ENCODE peak calls at places on chromosomes 12 and 14, in ten cellular contexts. One of them, this sample, is unnamed.

GRCh38 chr12:100955139-100955538 is 160.6 kb downstream of the ANO4 start:
- DNase-seq in GM06990: no peak
- DNase-seq in NCI-H2081: no peak
- DNase-seq in stimulated activated CD8-positive, alpha-beta memory T cell treated with anti-CD3 and anti-CD28 coated beads, Interleukin-12 subunit alpha, Interleukin-12 subunit beta, amount 100 ng/mL, for 4 hours: no peak
- DNase-seq in H54: peak; percentile 13
- DNase-seq in ovary: peak; percentile 26
- DNase-seq in activated CD8-positive, alpha-beta memory T cell treated with anti-CD3 and anti-CD28 coated beads for 48 hours: no peak
- DNase-seq in activated CD4-positive, alpha-beta T cell treated with anti-CD3 and anti-CD28 coated beads, Interleukin-2, amount 10 ng/mL, durations not matched to agents 7 days and 5 days: no peak
- DNase-seq in EL: peak; percentile 78
- DNase-seq in GM12864: no peak
- DNase-seq in this sample: no peak

GRCh38 chr14:25431211-25432076 is 381.5 kb upstream of the STXBP6 start:
- DNase-seq in GM06990: no peak
- DNase-seq in NCI-H2081: no peak
- DNase-seq in stimulated activated CD8-positive, alpha-beta memory T cell treated with anti-CD3 and anti-CD28 coated beads, Interleukin-12 subunit alpha, Interleukin-12 subunit beta, amount 100 ng/mL, for 4 hours: no peak
- DNase-seq in H54: no peak
- DNase-seq in ovary: no peak
- DNase-seq in activated CD8-positive, alpha-beta memory T cell treated with anti-CD3 and anti-CD28 coated beads for 48 hours: no peak
- DNase-seq in activated CD4-positive, alpha-beta T cell treated with anti-CD3 and anti-CD28 coated beads, Interleukin-2, amount 10 ng/mL, durations not matched to agents 7 days and 5 days: no peak
- DNase-seq in EL: no peak
- DNase-seq in GM12864: no peak
- DNase-seq in this sample: no peak

GRCh38 chr12:104761091-104761490 is 197.0 kb downstream of the SLC41A2 start:
- DNase-seq in GM06990: no peak
- DNase-seq in NCI-H2081: no peak
- DNase-seq in stimulated activated CD8-positive, alpha-beta memory T cell treated with anti-CD3 and anti-CD28 coated beads, Interleukin-12 subunit alpha, Interleukin-12 subunit beta, amount 100 ng/mL, for 4 hours: no peak
- DNase-seq in H54: no peak
- DNase-seq in ovary: no peak
- DNase-seq in activated CD8-positive, alpha-beta memory T cell treated with anti-CD3 and anti-CD28 coated beads for 48 hours: no peak
- DNase-seq in activated CD4-positive, alpha-beta T cell treated with anti-CD3 and anti-CD28 coated beads, Interleukin-2, amount 10 ng/mL, durations not matched to agents 7 days and 5 days: no peak
- DNase-seq in EL: no peak
- DNase-seq in GM12864: no peak
- DNase-seq in this sample: no peak

GRCh38 chr14:63045612-63046320 is 508 bp upstream of the KCNH5 start:
- DNase-seq in GM06990: no peak
- DNase-seq in NCI-H2081: peak; percentile 79
- DNase-seq in stimulated activated CD8-positive, alpha-beta memory T cell treated with anti-CD3 and anti-CD28 coated beads, Interleukin-12 subunit alpha, Interleukin-12 subunit beta, amount 100 ng/mL, for 4 hours: no peak
- DNase-seq in H54: no peak
- DNase-seq in ovary: no peak
- DNase-seq in activated CD8-positive, alpha-beta memory T cell treated with anti-CD3 and anti-CD28 coated beads for 48 hours: no peak
- DNase-seq in activated CD4-positive, alpha-beta T cell treated with anti-CD3 and anti-CD28 coated beads, Interleukin-2, amount 10 ng/mL, durations not matched to agents 7 days and 5 days: no peak
- DNase-seq in EL: peak; percentile 45
- DNase-seq in GM12864: no peak
- DNase-seq in this sample: no peak

GRCh38 chr12:40714636-40715035 is 22.4 kb downstream of the CNTN1 start:
- DNase-seq in GM06990: no peak
- DNase-seq in NCI-H2081: no peak
- DNase-seq in stimulated activated CD8-positive, alpha-beta memory T cell treated with anti-CD3 and anti-CD28 coated beads, Interleukin-12 subunit alpha, Interleukin-12 subunit beta, amount 100 ng/mL, for 4 hours: no peak
- DNase-seq in H54: no peak
- DNase-seq in ovary: no peak
- DNase-seq in activated CD8-positive, alpha-beta memory T cell treated with anti-CD3 and anti-CD28 coated beads for 48 hours: no peak
- DNase-seq in activated CD4-positive, alpha-beta T cell treated with anti-CD3 and anti-CD28 coated beads, Interleukin-2, amount 10 ng/mL, durations not matched to agents 7 days and 5 days: no peak
- DNase-seq in EL: no peak
- DNase-seq in GM12864: no peak
- DNase-seq in this sample: no peak

GRCh38 chr14:81313200-81313599 is 86.9 kb downstream of the STON2 start:
- DNase-seq in GM06990: no peak
- DNase-seq in NCI-H2081: no peak
- DNase-seq in stimulated activated CD8-positive, alpha-beta memory T cell treated with anti-CD3 and anti-CD28 coated beads, Interleukin-12 subunit alpha, Interleukin-12 subunit beta, amount 100 ng/mL, for 4 hours: no peak
- DNase-seq in H54: no peak
- DNase-seq in ovary: no peak
- DNase-seq in activated CD8-positive, alpha-beta memory T cell treated with anti-CD3 and anti-CD28 coated beads for 48 hours: no peak
- DNase-seq in activated CD4-positive, alpha-beta T cell treated with anti-CD3 and anti-CD28 coated beads, Interleukin-2, amount 10 ng/mL, durations not matched to agents 7 days and 5 days: no peak
- DNase-seq in EL: no peak
- DNase-seq in GM12864: no peak
- DNase-seq in this sample: no peak

GRCh38 chr14:104519721-104520120 is 59.8 kb upstream of the C14orf180 start:
- DNase-seq in GM06990: no peak
- DNase-seq in NCI-H2081: no peak
- DNase-seq in stimulated activated CD8-positive, alpha-beta memory T cell treated with anti-CD3 and anti-CD28 coated beads, Interleukin-12 subunit alpha, Interleukin-12 subunit beta, amount 100 ng/mL, for 4 hours: no peak
- DNase-seq in H54: no peak
- DNase-seq in ovary: no peak
- DNase-seq in activated CD8-positive, alpha-beta memory T cell treated with anti-CD3 and anti-CD28 coated beads for 48 hours: no peak
- DNase-seq in activated CD4-positive, alpha-beta T cell treated with anti-CD3 and anti-CD28 coated beads, Interleukin-2, amount 10 ng/mL, durations not matched to agents 7 days and 5 days: no peak
- DNase-seq in EL: no peak
- DNase-seq in GM12864: no peak
- DNase-seq in this sample: no peak

GRCh38 chr12:124295431-124296058 is 652 bp downstream of the RFLNA start:
- DNase-seq in GM06990: no peak
- DNase-seq in NCI-H2081: no peak
- DNase-seq in stimulated activated CD8-positive, alpha-beta memory T cell treated with anti-CD3 and anti-CD28 coated beads, Interleukin-12 subunit alpha, Interleukin-12 subunit beta, amount 100 ng/mL, for 4 hours: no peak
- DNase-seq in H54: no peak
- DNase-seq in ovary: no peak
- DNase-seq in activated CD8-positive, alpha-beta memory T cell treated with anti-CD3 and anti-CD28 coated beads for 48 hours: no peak
- DNase-seq in activated CD4-positive, alpha-beta T cell treated with anti-CD3 and anti-CD28 coated beads, Interleukin-2, amount 10 ng/mL, durations not matched to agents 7 days and 5 days: no peak
- DNase-seq in EL: no peak
- DNase-seq in GM12864: no peak
- DNase-seq in this sample: no peak

GRCh38 chr14:25048170-25049126 is 1.5 kb downstream of the STXBP6 start:
- DNase-seq in GM06990: no peak
- DNase-seq in NCI-H2081: no peak
- DNase-seq in stimulated activated CD8-positive, alpha-beta memory T cell treated with anti-CD3 and anti-CD28 coated beads, Interleukin-12 subunit alpha, Interleukin-12 subunit beta, amount 100 ng/mL, for 4 hours: no peak
- DNase-seq in H54: no peak
- DNase-seq in ovary: peak; percentile 24
- DNase-seq in activated CD8-positive, alpha-beta memory T cell treated with anti-CD3 and anti-CD28 coated beads for 48 hours: no peak
- DNase-seq in activated CD4-positive, alpha-beta T cell treated with anti-CD3 and anti-CD28 coated beads, Interleukin-2, amount 10 ng/mL, durations not matched to agents 7 days and 5 days: no peak
- DNase-seq in EL: peak; percentile 84
- DNase-seq in GM12864: no peak
- DNase-seq in this sample: no peak

GRCh38 chr14:23217032-23217431 is 20.7 kb upstream of the RNF212B start:
- DNase-seq in GM06990: no peak
- DNase-seq in NCI-H2081: no peak
- DNase-seq in stimulated activated CD8-positive, alpha-beta memory T cell treated with anti-CD3 and anti-CD28 coated beads, Interleukin-12 subunit alpha, Interleukin-12 subunit beta, amount 100 ng/mL, for 4 hours: no peak
- DNase-seq in H54: no peak
- DNase-seq in ovary: no peak
- DNase-seq in activated CD8-positive, alpha-beta memory T cell treated with anti-CD3 and anti-CD28 coated beads for 48 hours: no peak
- DNase-seq in activated CD4-positive, alpha-beta T cell treated with anti-CD3 and anti-CD28 coated beads, Interleukin-2, amount 10 ng/mL, durations not matched to agents 7 days and 5 days: no peak
- DNase-seq in EL: no peak
- DNase-seq in GM12864: no peak
- DNase-seq in this sample: no peak

GRCh38 chr12:75526655-75527511 is 15.5 kb upstream of the KRR1 start:
- DNase-seq in GM06990: peak; percentile 41
- DNase-seq in NCI-H2081: peak; percentile 9
- DNase-seq in stimulated activated CD8-positive, alpha-beta memory T cell treated with anti-CD3 and anti-CD28 coated beads, Interleukin-12 subunit alpha, Interleukin-12 subunit beta, amount 100 ng/mL, for 4 hours: no peak
- DNase-seq in H54: peak; percentile 5
- DNase-seq in ovary: no peak
- DNase-seq in activated CD8-positive, alpha-beta memory T cell treated with anti-CD3 and anti-CD28 coated beads for 48 hours: no peak
- DNase-seq in activated CD4-positive, alpha-beta T cell treated with anti-CD3 and anti-CD28 coated beads, Interleukin-2, amount 10 ng/mL, durations not matched to agents 7 days and 5 days: peak; percentile 17
- DNase-seq in EL: peak; percentile 59
- DNase-seq in GM12864: no peak
- DNase-seq in this sample: peak; percentile 54

GRCh38 chr14:50875359-50876090 is 3.7 kb downstream of the ABHD12B start:
- DNase-seq in GM06990: peak; percentile 79
- DNase-seq in NCI-H2081: no peak
- DNase-seq in stimulated activated CD8-positive, alpha-beta memory T cell treated with anti-CD3 and anti-CD28 coated beads, Interleukin-12 subunit alpha, Interleukin-12 subunit beta, amount 100 ng/mL, for 4 hours: peak; percentile 21
- DNase-seq in H54: no peak
- DNase-seq in ovary: no peak
- DNase-seq in activated CD8-positive, alpha-beta memory T cell treated with anti-CD3 and anti-CD28 coated beads for 48 hours: peak; percentile 18
- DNase-seq in activated CD4-positive, alpha-beta T cell treated with anti-CD3 and anti-CD28 coated beads, Interleukin-2, amount 10 ng/mL, durations not matched to agents 7 days and 5 days: peak; percentile 85
- DNase-seq in EL: peak; percentile 42
- DNase-seq in GM12864: peak; percentile 12
- DNase-seq in this sample: peak; percentile 78

GRCh38 chr12:71158361-71158882 is 623 bp upstream of the TSPAN8 start:
- DNase-seq in GM06990: no peak
- DNase-seq in NCI-H2081: peak; percentile 62
- DNase-seq in stimulated activated CD8-positive, alpha-beta memory T cell treated with anti-CD3 and anti-CD28 coated beads, Interleukin-12 subunit alpha, Interleukin-12 subunit beta, amount 100 ng/mL, for 4 hours: no peak
- DNase-seq in H54: no peak
- DNase-seq in ovary: no peak
- DNase-seq in activated CD8-positive, alpha-beta memory T cell treated with anti-CD3 and anti-CD28 coated beads for 48 hours: no peak
- DNase-seq in activated CD4-positive, alpha-beta T cell treated with anti-CD3 and anti-CD28 coated beads, Interleukin-2, amount 10 ng/mL, durations not matched to agents 7 days and 5 days: no peak
- DNase-seq in EL: no peak
- DNase-seq in GM12864: no peak
- DNase-seq in this sample: no peak

GRCh38 chr12:127270193-127270592 is 996.8 kb upstream of the TMEM132C start:
- DNase-seq in GM06990: no peak
- DNase-seq in NCI-H2081: no peak
- DNase-seq in stimulated activated CD8-positive, alpha-beta memory T cell treated with anti-CD3 and anti-CD28 coated beads, Interleukin-12 subunit alpha, Interleukin-12 subunit beta, amount 100 ng/mL, for 4 hours: no peak
- DNase-seq in H54: no peak
- DNase-seq in ovary: no peak
- DNase-seq in activated CD8-positive, alpha-beta memory T cell treated with anti-CD3 and anti-CD28 coated beads for 48 hours: no peak
- DNase-seq in activated CD4-positive, alpha-beta T cell treated with anti-CD3 and anti-CD28 coated beads, Interleukin-2, amount 10 ng/mL, durations not matched to agents 7 days and 5 days: no peak
- DNase-seq in EL: peak; percentile 88
- DNase-seq in GM12864: no peak
- DNase-seq in this sample: no peak

GRCh38 chr12:104494137-104494815 is 37.5 kb downstream of the CHST11 start:
- DNase-seq in GM06990: peak; percentile 48
- DNase-seq in NCI-H2081: no peak
- DNase-seq in stimulated activated CD8-positive, alpha-beta memory T cell treated with anti-CD3 and anti-CD28 coated beads, Interleukin-12 subunit alpha, Interleukin-12 subunit beta, amount 100 ng/mL, for 4 hours: peak; percentile 39
- DNase-seq in H54: no peak
- DNase-seq in ovary: peak; percentile 26
- DNase-seq in activated CD8-positive, alpha-beta memory T cell treated with anti-CD3 and anti-CD28 coated beads for 48 hours: no peak
- DNase-seq in activated CD4-positive, alpha-beta T cell treated with anti-CD3 and anti-CD28 coated beads, Interleukin-2, amount 10 ng/mL, durations not matched to agents 7 days and 5 days: peak; percentile 48
- DNase-seq in EL: no peak
- DNase-seq in GM12864: no peak
- DNase-seq in this sample: peak; percentile 57

This sample was measured in GM12878.